ENCODE peak calls at places on chromosome 11, in seven cellular contexts. Y, J, O, E, B, K and W are unnamed samples.

GRCh38 chr11:35688023-35688422 is 25.4 kb downstream of the TRIM44 start:
- DNase-seq in Y (no peak), J (no peak), O (no peak), E (no peak), B (no peak), K (no peak), W (peak)

GRCh38 chr11:19281041-19281440 is 40.3 kb upstream of the E2F8 start:
- DNase-seq in Y (no peak), J (no peak), O (no peak), E (no peak), B (no peak), K (no peak), W (no peak)

GRCh38 chr11:43399983-43400630 is 41.4 kb downstream of the TTC17 start:
- DNase-seq in Y (no peak), J (no peak), O (no peak), E (no peak), B (no peak), K (no peak), W (no peak)

GRCh38 chr11:10803676-10804075 is 5.0 kb downstream of the EIF4G2 start:
- DNase-seq in Y (no peak), J (no peak), O (no peak), E (no peak), B (no peak), K (no peak), W (no peak)

GRCh38 chr11:134474942-134475341 is 62.9 kb upstream of the B3GAT1 start:
- DNase-seq in Y (no peak), J (no peak), O (no peak), E (no peak), B (no peak), K (no peak), W (no peak)

GRCh38 chr11:90465553-90465952 is 242.7 kb upstream of the CHORDC1 start:
- DNase-seq in Y (no peak), J (no peak), O (no peak), E (no peak), B (no peak), K (no peak), W (no peak)

GRCh38 chr11:37503411-37504065 is 905.5 kb upstream of the RAG2 start:
- DNase-seq in Y (no peak), J (no peak), O (no peak), E (no peak), B (no peak), K (no peak), W (no peak)

GRCh38 chr11:128848815-128849455 is 18.2 kb downstream of the KCNJ1 start:
- DNase-seq in Y (peak), J (no peak), O (peak), E (no peak), B (peak), K (peak), W (no peak)

GRCh38 chr11:93476796-93477195 is 66.4 kb downstream of the SMCO4 start:
- DNase-seq in Y (no peak), J (no peak), O (no peak), E (no peak), B (no peak), K (peak), W (peak)

GRCh38 chr11:119356349-119357031 is 10.0 kb upstream of the MFRP start:
- DNase-seq in Y (peak), J (no peak), O (peak), E (peak), B (peak), K (peak), W (no peak)

GRCh38 chr11:123083623-123084029 is 21.7 kb upstream of the HSPA8 start:
- DNase-seq in Y (peak), J (peak), O (peak), E (peak), B (peak), K (peak), W (peak)

GRCh38 chr11:107699371-107700348 is 12.2 kb downstream of the SLN start:
- DNase-seq in Y (no peak), J (no peak), O (no peak), E (no peak), B (no peak), K (no peak), W (no peak)

GRCh38 chr11:95933594-95933993 is 9.7 kb upstream of the MTMR2 start:
- DNase-seq in Y (no peak), J (no peak), O (no peak), E (no peak), B (no peak), K (no peak), W (no peak)

GRCh38 chr11:30585892-30586250 is 282 bp downstream of the MPPED2 start:
- DNase-seq in Y (peak), J (no peak), O (no peak), E (peak), B (no peak), K (no peak), W (no peak)

GRCh38 chr11:129593098-129593497 is 217.4 kb downstream of the BARX2 start:
- DNase-seq in Y (no peak), J (peak), O (no peak), E (no peak), B (no peak), K (no peak), W (peak)

GRCh38 chr11:60923800-60924109 is 505 bp upstream of the TMEM132A start:
- DNase-seq in Y (no peak), J (no peak), O (no peak), E (no peak), B (no peak), K (no peak), W (no peak)

GRCh38 chr11:117565709-117566108 is 231.3 kb downstream of the DSCAML1 start:
- DNase-seq in Y (no peak), J (no peak), O (no peak), E (no peak), B (no peak), K (no peak), W (no peak)

GRCh38 chr11:1696608-1697570 is at the start of gene KRTAP5-6:
- DNase-seq in Y (no peak), J (no peak), O (no peak), E (no peak), B (no peak), K (no peak), W (no peak)

GRCh38 chr11:58958500-58958899 is 19.2 kb downstream of the GLYATL1 start:
- DNase-seq in Y (peak), J (no peak), O (no peak), E (no peak), B (no peak), K (no peak), W (no peak)

GRCh38 chr11:2548596-2548995 is 103.8 kb downstream of the KCNQ1 start:
- DNase-seq in Y (no peak), J (no peak), O (no peak), E (peak), B (no peak), K (no peak), W (no peak)

GRCh38 chr11:112524808-112525207 is 264.1 kb upstream of the PLET1 start:
- DNase-seq in Y (no peak), J (no peak), O (no peak), E (peak), B (no peak), K (peak), W (no peak)

GRCh38 chr11:77107950-77108349 is 5.3 kb downstream of the OMP start:
- DNase-seq in Y (no peak), J (peak), O (no peak), E (peak), B (no peak), K (peak), W (peak)

GRCh38 chr11:4924239-4924638 is at the start of gene OR51G1:
- DNase-seq in Y (no peak), J (no peak), O (no peak), E (no peak), B (no peak), K (no peak), W (no peak)

GRCh38 chr11:126114486-126115252 is 52.0 kb upstream of the CDON start:
- DNase-seq in Y (no peak), J (no peak), O (no peak), E (no peak), B (no peak), K (peak), W (no peak)

GRCh38 chr11:107576497-107577086 is 11.1 kb upstream of the ALKBH8 start:
- DNase-seq in Y (peak), J (no peak), O (no peak), E (no peak), B (no peak), K (peak), W (no peak)

GRCh38 chr11:87306260-87306861 is 268.6 kb downstream of the TMEM135 start:
- DNase-seq in Y (no peak), J (no peak), O (no peak), E (no peak), B (no peak), K (no peak), W (no peak)

GRCh38 chr11:74877132-74877531 is 71.8 kb downstream of the XRRA1 start:
- DNase-seq in Y (no peak), J (no peak), O (no peak), E (no peak), B (no peak), K (no peak), W (no peak)

GRCh38 chr11:8531312-8531711 is 62.7 kb downstream of the STK33 start:
- DNase-seq in Y (no peak), J (peak), O (no peak), E (no peak), B (no peak), K (peak), W (no peak)

GRCh38 chr11:71327156-71328085 is 75.0 kb upstream of the SHANK2 start:
- DNase-seq in Y (no peak), J (no peak), O (no peak), E (peak), B (no peak), K (no peak), W (no peak)

GRCh38 chr11:70120674-70121073 is 42.6 kb downstream of the ANO1 start:
- DNase-seq in Y (no peak), J (no peak), O (no peak), E (no peak), B (no peak), K (no peak), W (no peak)

GRCh38 chr11:2359557-2359956 is 17.6 kb upstream of the CD81 start:
- DNase-seq in Y (no peak), J (no peak), O (no peak), E (no peak), B (no peak), K (no peak), W (no peak)

GRCh38 chr11:71433648-71434450 is 14.3 kb downstream of the DHCR7 start:
- DNase-seq in Y (peak), J (no peak), O (no peak), E (no peak), B (no peak), K (no peak), W (no peak)